ENCODE peak calls at places on chromosomes 6 and 20, in seven cellular contexts. X is coronary artery, A is mesothelial cell of epicardium, S is GM13977, Y is esophagus squamous epithelium, P is tibial artery, K is tibial nerve. M is an unnamed sample.

GRCh38 chr6:128118401-128118800 is 217.5 kb upstream of the THEMIS start:
- DNase-seq in X (no peak), A (no peak), S (no peak), Y (no peak), P (no peak), K (no peak), M (no peak)

GRCh38 chr20:51650685-51651134 is 108.2 kb upstream of the NFATC2 start:
- DNase-seq in X (no peak), A (no peak), S (no peak), Y (no peak), P (no peak), K (no peak), M (no peak)

GRCh38 chr6:150394053-150394875 is 25.5 kb downstream of the IYD start:
- DNase-seq in X (no peak), A (no peak), S (no peak), Y (no peak), P (no peak), K (no peak), M (no peak)

GRCh38 chr20:10731190-10731955 is 57.6 kb upstream of the JAG1 start:
- DNase-seq in X (no peak), A (no peak), S (no peak), Y (no peak), P (no peak), K (no peak), M (no peak)

GRCh38 chr6:158143700-158144099 is 24.4 kb downstream of the SERAC1 start:
- DNase-seq in X (no peak), A (no peak), S (peak; percentile 19), Y (no peak), P (no peak), K (no peak), M (no peak)

GRCh38 chr6:139605350-139605749 is 230.9 kb upstream of the CITED2 start:
- DNase-seq in X (no peak), A (no peak), S (no peak), Y (no peak), P (peak; percentile 65), K (peak; percentile 19), M (no peak)

GRCh38 chr20:14142964-14143627 is 147.8 kb downstream of the MACROD2 start:
- DNase-seq in X (no peak), A (no peak), S (no peak), Y (no peak), P (no peak), K (no peak), M (no peak)

GRCh38 chr20:2756056-2756611 is 44.3 kb downstream of the CPXM1 start:
- DNase-seq in X (no peak), A (no peak), S (peak; percentile 26), Y (no peak), P (no peak), K (no peak), M (peak; percentile 57)

GRCh38 chr6:44229376-44230033 is 6.1 kb downstream of the SLC29A1 start:
- DNase-seq in X (no peak), A (no peak), S (no peak), Y (no peak), P (no peak), K (no peak), M (no peak)

GRCh38 chr6:15495375-15495901 is 167.4 kb downstream of the DTNBP1 start:
- DNase-seq in X (no peak), A (no peak), S (no peak), Y (no peak), P (peak; percentile 69), K (no peak), M (no peak)

GRCh38 chr6:37366910-37367309 is 13.1 kb downstream of the RNF8 start:
- DNase-seq in X (no peak), A (no peak), S (no peak), Y (no peak), P (no peak), K (no peak), M (no peak)

GRCh38 chr6:34225551-34225950 is 11.1 kb upstream of the HMGA1 start:
- DNase-seq in X (no peak), A (no peak), S (no peak), Y (no peak), P (no peak), K (no peak), M (no peak)

GRCh38 chr6:132520953-132521352 is 8.0 kb upstream of the STX7 start:
- DNase-seq in X (no peak), A (no peak), S (no peak), Y (no peak), P (no peak), K (no peak), M (no peak)

GRCh38 chr20:35660122-35660937 is 4.4 kb downstream of the CPNE1 start:
- DNase-seq in X (no peak), A (no peak), S (no peak), Y (no peak), P (no peak), K (no peak), M (no peak)

GRCh38 chr20:62920039-62920645 is 6.2 kb downstream of the DIDO1 start:
- DNase-seq in X (no peak), A (no peak), S (no peak), Y (no peak), P (peak; percentile 32), K (no peak), M (no peak)

GRCh38 chr6:3165631-3166534 is 8.5 kb upstream of the TUBB2A start:
- DNase-seq in X (no peak), A (no peak), S (no peak), Y (no peak), P (no peak), K (no peak), M (no peak)

GRCh38 chr6:108452725-108453195 is 108.0 kb upstream of the FOXO3 start:
- DNase-seq in X (no peak), A (no peak), S (no peak), Y (no peak), P (no peak), K (no peak), M (no peak)

GRCh38 chr6:121799574-121799973 is 364.1 kb downstream of the GJA1 start:
- DNase-seq in X (no peak), A (no peak), S (no peak), Y (no peak), P (no peak), K (no peak), M (no peak)

GRCh38 chr6:121794630-121795029 is 359.2 kb downstream of the GJA1 start:
- DNase-seq in X (no peak), A (no peak), S (no peak), Y (no peak), P (no peak), K (no peak), M (no peak)

DNA sequence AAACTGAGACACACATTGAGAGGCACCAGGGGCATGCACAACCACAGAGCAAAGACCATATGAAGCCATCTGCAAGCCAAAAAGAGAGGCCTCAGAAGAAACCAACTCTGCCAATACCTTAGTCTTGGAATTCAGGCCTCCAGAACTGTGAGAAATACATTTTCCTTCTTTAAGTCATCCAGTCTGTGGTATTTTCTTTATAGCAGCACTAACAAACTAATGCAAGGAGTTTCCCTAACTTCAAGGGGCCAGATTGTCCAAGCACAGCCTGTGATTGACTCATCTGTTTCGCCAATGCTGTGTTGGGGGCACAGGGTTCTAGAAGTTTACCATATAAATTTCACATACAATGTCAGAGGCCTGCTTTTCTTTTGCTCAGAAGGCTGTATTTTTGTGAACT is 364.6 kb downstream of the GJA1 start:
- DNase-seq in X (no peak), A (no peak), S (no peak), Y (no peak), P (no peak), K (no peak), M (no peak)
- TF ChIP-seq CTCF in X (no peak), A (no peak), S (no peak), Y (no peak), P (no peak), K (no peak), M (no peak)

GRCh38 chr6:144778056-144778455 is 492.9 kb downstream of the UTRN start:
- DNase-seq in X (no peak), A (no peak), S (no peak), Y (no peak), P (no peak), K (no peak), M (no peak)

GRCh38 chr6:144777249-144777648 is 492.1 kb downstream of the UTRN start:
- DNase-seq in X (no peak), A (no peak), S (no peak), Y (no peak), P (no peak), K (no peak), M (no peak)

GRCh38 chr6:144781836-144782235 is 496.7 kb downstream of the UTRN start:
- DNase-seq in X (no peak), A (no peak), S (no peak), Y (no peak), P (no peak), K (no peak), M (no peak)

GRCh38 chr6:144776031-144776819 is 491.1 kb downstream of the UTRN start:
- DNase-seq in X (no peak), A (no peak), S (no peak), Y (no peak), P (no peak), K (no peak), M (no peak)

DNA sequence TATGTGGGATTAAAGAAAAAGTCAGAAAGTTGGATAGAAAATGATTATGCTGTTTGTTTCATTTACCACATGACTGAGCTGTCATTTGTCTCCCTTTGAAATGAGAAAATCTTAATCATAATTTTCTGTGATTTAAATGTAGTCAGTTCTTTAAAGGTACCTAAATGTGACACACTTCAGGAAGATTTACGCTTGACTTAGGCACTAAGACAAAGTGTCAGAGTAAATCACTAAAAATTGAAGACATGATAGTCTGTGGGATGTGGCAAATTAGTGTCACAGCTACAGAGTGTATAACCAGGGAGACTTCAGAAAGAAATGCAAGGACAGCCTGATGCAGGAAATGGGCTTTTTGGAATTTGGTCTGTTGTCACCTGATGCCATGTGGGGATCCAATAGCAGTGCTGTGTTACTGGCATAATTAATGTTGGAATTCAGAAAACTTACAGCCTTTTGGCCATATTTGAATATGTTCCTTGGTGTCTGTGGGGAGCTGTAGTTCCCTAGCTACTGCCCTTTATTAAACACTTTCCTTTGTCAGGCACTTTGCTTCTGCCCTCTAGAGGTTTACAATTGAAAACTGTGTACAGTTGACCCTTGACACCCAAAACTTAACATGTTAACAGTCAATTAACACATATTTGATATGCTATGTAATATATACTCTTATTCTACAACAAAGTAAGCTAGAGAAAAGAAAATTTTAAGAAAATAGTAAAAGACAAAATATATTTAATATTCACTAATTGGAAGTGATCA is 493.8 kb downstream of the UTRN start:
- DNase-seq in X (no peak), A (no peak), S (peak; percentile 10), Y (no peak), P (no peak), K (no peak), M (no peak)
- TF ChIP-seq CTCF in X (no peak), A (no peak), S (peak; percentile 37), Y (no peak), P (no peak), K (no peak), M (no peak)

DNA sequence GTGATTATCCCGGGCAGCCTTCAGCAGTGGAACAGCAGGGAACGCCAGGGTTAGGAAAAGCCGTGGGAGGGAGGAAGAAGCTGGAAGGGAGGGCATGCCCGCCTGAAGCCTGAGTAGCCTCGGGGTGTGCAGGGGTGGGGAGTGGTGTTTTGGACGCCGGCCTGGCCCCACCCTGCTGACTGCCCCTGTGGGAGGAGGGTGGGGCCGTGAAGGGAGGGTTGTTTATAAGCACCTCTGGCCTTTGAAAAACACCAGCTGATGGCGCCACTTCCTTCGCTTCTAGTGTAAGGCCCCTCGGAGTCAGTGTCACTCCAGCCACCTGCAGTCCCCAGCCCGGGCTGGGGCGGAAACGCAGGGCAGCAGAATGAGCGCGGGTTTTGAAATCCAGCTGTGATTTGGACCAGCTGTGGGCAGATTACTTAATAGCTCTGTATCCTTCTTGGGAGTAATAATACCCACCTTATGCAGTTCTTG is 52.8 kb upstream of the BMP6 start:
- DNase-seq in X (no peak), A (no peak), S (no peak), Y (no peak), P (no peak), K (peak; percentile 45), M (peak; percentile 93)
- TF ChIP-seq CTCF in X (no peak), A (no peak), S (no peak), Y (no peak), P (no peak), K (no peak), M (no peak)

GRCh38 chr6:89081423-89082322 is 1.1 kb downstream of the PNRC1 start:
- DNase-seq in X (peak; percentile 98), A (peak; percentile 99), S (peak; percentile 96), Y (peak; percentile 94), P (peak; percentile 100), K (peak; percentile 99), M (peak; percentile 100)
- TF ChIP-seq CTCF in X (no peak), A (no peak), S (no peak), Y (no peak), P (no peak), K (no peak), M (no peak)